ENCODE peak calls at places on chromosome 13, in five cellular contexts. S is heart left ventricle, F is NB4, W is small intestine, E is T follicular helper cell. O is an unnamed sample.
A peak's percentile ranks its signal among the peaks of the same experiment; 100 is the strongest.

GRCh38 chr13:22243519-22244197 is 572.8 kb downstream of the FGF9 start:
- DNase-seq in S (no peak), F (no peak), W (peak; percentile 37), E (no peak), O (no peak)

GRCh38 chr13:29861694-29862110 is 11.3 kb upstream of the UBL3 start:
- DNase-seq in S (no peak), F (no peak), W (no peak), E (no peak), O (no peak)

GRCh38 chr13:29397265-29397664 is 198.2 kb downstream of the SLC7A1 start:
- DNase-seq in S (no peak), F (no peak), W (no peak), E (no peak), O (no peak)

GRCh38 chr13:95500136-95500718 is 52.3 kb upstream of the CLDN10 start:
- DNase-seq in S (no peak), F (no peak), W (no peak), E (no peak), O (no peak)

GRCh38 chr13:37484056-37484455 is 114.5 kb downstream of the POSTN start:
- DNase-seq in S (no peak), F (no peak), W (no peak), E (no peak), O (no peak)

GRCh38 chr13:46948338-46948737 is 51.5 kb upstream of the HTR2A start:
- DNase-seq in S (no peak), F (no peak), W (no peak), E (no peak), O (no peak)

GRCh38 chr13:37342205-37342604 is 236.7 kb upstream of the CSNK1A1L start:
- DNase-seq in S (no peak), F (no peak), W (no peak), E (no peak), O (no peak)

GRCh38 chr13:114096811-114097503 is 35.5 kb downstream of the RASA3 start:
- DNase-seq in S (peak; percentile 14), F (no peak), W (no peak), E (no peak), O (no peak)

GRCh38 chr13:99975626-99976025 is 4.1 kb upstream of the ZIC5 start:
- DNase-seq in S (no peak), F (no peak), W (no peak), E (no peak), O (no peak)

GRCh38 chr13:31101511-31102170 is 60.1 kb downstream of the HSPH1 start:
- DNase-seq in S (peak; percentile 75), F (no peak), W (no peak), E (no peak), O (no peak)

GRCh38 chr13:46184277-46184699 is 2.3 kb upstream of the LCP1 start:
- DNase-seq in S (no peak), F (peak; percentile 88), W (peak; percentile 47), E (peak; percentile 58), O (peak; percentile 67)

GRCh38 chr13:45683701-45684100 is 18.4 kb upstream of the CBY2 start:
- DNase-seq in S (no peak), F (no peak), W (no peak), E (no peak), O (no peak)

GRCh38 chr13:52377898-52378297 is 28.1 kb downstream of the THSD1 start:
- DNase-seq in S (no peak), F (no peak), W (no peak), E (no peak), O (no peak)